ENCODE peak calls at places on chromosomes 13 and 19, in seven cellular contexts. One of them, this sample, is unnamed.

GRCh38 chr13:99617474-99618255 is 116.4 kb downstream of the TM9SF2 start:
- DNase-seq in thoracic aorta: no peak
- DNase-seq in NCI-H345: no peak
- DNase-seq in activated CD4-positive, alpha-beta T cell treated with anti-CD3 and anti-CD28 coated beads, Interleukin-2, amount 50 U/mL, for 48 hours: peak
- DNase-seq in NK-92 treated with Interleukin-12 subunit alpha and Interleukin-12 subunit beta, amount 100 ng/mL, for 24 hours: peak
- DNase-seq in NCI-H1436: no peak
- DNase-seq in left ventricle myocardium superior: peak
- DNase-seq in this sample: peak

GRCh38 chr19:7795555-7796161 is 32.6 kb downstream of the CLEC4M start:
- DNase-seq in NCI-H1436: no peak
- DNase-seq in NCI-H345: no peak
- DNase-seq in thoracic aorta: no peak
- DNase-seq in left ventricle myocardium superior: no peak
- DNase-seq in NK-92 treated with Interleukin-12 subunit alpha and Interleukin-12 subunit beta, amount 100 ng/mL, for 24 hours: no peak
- DNase-seq in activated CD4-positive, alpha-beta T cell treated with anti-CD3 and anti-CD28 coated beads, Interleukin-2, amount 50 U/mL, for 48 hours: no peak
- DNase-seq in this sample: no peak

GRCh38 chr13:18947376-18947977 is 234.1 kb downstream of the TUBA3C start:
- DNase-seq in NCI-H345: no peak
- DNase-seq in thoracic aorta: no peak
- DNase-seq in activated CD4-positive, alpha-beta T cell treated with anti-CD3 and anti-CD28 coated beads, Interleukin-2, amount 50 U/mL, for 48 hours: no peak
- DNase-seq in NK-92 treated with Interleukin-12 subunit alpha and Interleukin-12 subunit beta, amount 100 ng/mL, for 24 hours: no peak
- DNase-seq in left ventricle myocardium superior: no peak
- DNase-seq in NCI-H1436: no peak
- DNase-seq in this sample: no peak

GRCh38 chr13:80924596-80924995 is 583.7 kb upstream of the SPRY2 start:
- DNase-seq in activated CD4-positive, alpha-beta T cell treated with anti-CD3 and anti-CD28 coated beads, Interleukin-2, amount 50 U/mL, for 48 hours: no peak
- DNase-seq in NCI-H1436: no peak
- DNase-seq in left ventricle myocardium superior: no peak
- DNase-seq in NCI-H345: no peak
- DNase-seq in thoracic aorta: no peak
- DNase-seq in NK-92 treated with Interleukin-12 subunit alpha and Interleukin-12 subunit beta, amount 100 ng/mL, for 24 hours: no peak
- DNase-seq in this sample: no peak

GRCh38 chr13:104809483-104809882 is 1726.0 kb downstream of the EFNB2 start:
- DNase-seq in activated CD4-positive, alpha-beta T cell treated with anti-CD3 and anti-CD28 coated beads, Interleukin-2, amount 50 U/mL, for 48 hours: no peak
- DNase-seq in NCI-H345: no peak
- DNase-seq in NK-92 treated with Interleukin-12 subunit alpha and Interleukin-12 subunit beta, amount 100 ng/mL, for 24 hours: no peak
- DNase-seq in NCI-H1436: no peak
- DNase-seq in thoracic aorta: no peak
- DNase-seq in left ventricle myocardium superior: no peak
- DNase-seq in this sample: no peak

GRCh38 chr13:51912091-51912490 is 50.3 kb downstream of the CCDC70 start:
- DNase-seq in left ventricle myocardium superior: no peak
- DNase-seq in NK-92 treated with Interleukin-12 subunit alpha and Interleukin-12 subunit beta, amount 100 ng/mL, for 24 hours: no peak
- DNase-seq in activated CD4-positive, alpha-beta T cell treated with anti-CD3 and anti-CD28 coated beads, Interleukin-2, amount 50 U/mL, for 48 hours: no peak
- DNase-seq in NCI-H345: peak
- DNase-seq in thoracic aorta: no peak
- DNase-seq in NCI-H1436: peak
- DNase-seq in this sample: no peak

GRCh38 chr19:55251296-55252081 is 7.3 kb downstream of the PPP6R1 start:
- DNase-seq in NCI-H1436: no peak
- DNase-seq in left ventricle myocardium superior: no peak
- DNase-seq in NK-92 treated with Interleukin-12 subunit alpha and Interleukin-12 subunit beta, amount 100 ng/mL, for 24 hours: no peak
- DNase-seq in activated CD4-positive, alpha-beta T cell treated with anti-CD3 and anti-CD28 coated beads, Interleukin-2, amount 50 U/mL, for 48 hours: peak
- DNase-seq in NCI-H345: no peak
- DNase-seq in thoracic aorta: no peak
- DNase-seq in this sample: peak

GRCh38 chr13:109784590-109785140 is 1.7 kb downstream of the IRS2 start:
- DNase-seq in NCI-H345: peak
- DNase-seq in thoracic aorta: no peak
- DNase-seq in NK-92 treated with Interleukin-12 subunit alpha and Interleukin-12 subunit beta, amount 100 ng/mL, for 24 hours: no peak
- DNase-seq in left ventricle myocardium superior: peak
- DNase-seq in NCI-H1436: peak
- DNase-seq in activated CD4-positive, alpha-beta T cell treated with anti-CD3 and anti-CD28 coated beads, Interleukin-2, amount 50 U/mL, for 48 hours: peak
- DNase-seq in this sample: peak

GRCh38 chr19:55677572-55678028 is 2.6 kb downstream of the EPN1 start:
- DNase-seq in activated CD4-positive, alpha-beta T cell treated with anti-CD3 and anti-CD28 coated beads, Interleukin-2, amount 50 U/mL, for 48 hours: no peak
- DNase-seq in NK-92 treated with Interleukin-12 subunit alpha and Interleukin-12 subunit beta, amount 100 ng/mL, for 24 hours: no peak
- DNase-seq in thoracic aorta: no peak
- DNase-seq in NCI-H345: no peak
- DNase-seq in left ventricle myocardium superior: no peak
- DNase-seq in NCI-H1436: no peak
- DNase-seq in this sample: no peak

GRCh38 chr13:114134111-114134943 is 1.9 kb upstream of the RASA3 start:
- DNase-seq in thoracic aorta: no peak
- DNase-seq in NK-92 treated with Interleukin-12 subunit alpha and Interleukin-12 subunit beta, amount 100 ng/mL, for 24 hours: no peak
- DNase-seq in left ventricle myocardium superior: no peak
- DNase-seq in NCI-H1436: no peak
- DNase-seq in activated CD4-positive, alpha-beta T cell treated with anti-CD3 and anti-CD28 coated beads, Interleukin-2, amount 50 U/mL, for 48 hours: no peak
- DNase-seq in NCI-H345: no peak
- DNase-seq in this sample: no peak

GRCh38 chr19:11814707-11815050 is 606 bp downstream of the ZNF440 start:
- DNase-seq in NK-92 treated with Interleukin-12 subunit alpha and Interleukin-12 subunit beta, amount 100 ng/mL, for 24 hours: no peak
- DNase-seq in left ventricle myocardium superior: no peak
- DNase-seq in NCI-H1436: no peak
- DNase-seq in NCI-H345: no peak
- DNase-seq in activated CD4-positive, alpha-beta T cell treated with anti-CD3 and anti-CD28 coated beads, Interleukin-2, amount 50 U/mL, for 48 hours: no peak
- DNase-seq in thoracic aorta: no peak
- DNase-seq in this sample: no peak

GRCh38 chr13:40776681-40777165 is 5.7 kb upstream of the MRPS31 start:
- DNase-seq in activated CD4-positive, alpha-beta T cell treated with anti-CD3 and anti-CD28 coated beads, Interleukin-2, amount 50 U/mL, for 48 hours: peak
- DNase-seq in NCI-H1436: no peak
- DNase-seq in NK-92 treated with Interleukin-12 subunit alpha and Interleukin-12 subunit beta, amount 100 ng/mL, for 24 hours: peak
- DNase-seq in left ventricle myocardium superior: no peak
- DNase-seq in thoracic aorta: no peak
- DNase-seq in NCI-H345: no peak
- DNase-seq in this sample: peak

This sample was measured in stimulated activated naive CD8-positive, alpha-beta T cell treated with anti-CD3 and anti-CD28 coated beads, Interleukin-15, Interleukin-2, amounts not matched to agents 100 U/mL and 50 U/mL, for 24 hours.